ENCODE peak calls at places on chromosomes 7 and 10, in six cellular contexts. One of them, this sample, is unnamed.

GRCh38 chr7:51011710-51012350 is 229.1 kb upstream of the GRB10 start:
- DNase-seq in Daoy: no peak
- DNase-seq in activated CD8-positive, alpha-beta memory T cell treated with anti-CD3 and anti-CD28 coated beads for 48 hours: no peak
- DNase-seq in endothelial cell: no peak
- DNase-seq in stimulated activated CD4-positive, alpha-beta T cell treated with anti-CD3 and anti-CD28 coated beads, Interleukin-12 subunit alpha, Interleukin-12 subunit beta, amount 100 ng/mL, for 4 hours: no peak
- DNase-seq in adrenal gland: no peak
- DNase-seq in this sample: no peak

GRCh38 chr10:101145750-101146391 is 14.8 kb downstream of the TLX1 start:
- DNase-seq in Daoy: no peak
- DNase-seq in activated CD8-positive, alpha-beta memory T cell treated with anti-CD3 and anti-CD28 coated beads for 48 hours: no peak
- DNase-seq in endothelial cell: no peak
- DNase-seq in stimulated activated CD4-positive, alpha-beta T cell treated with anti-CD3 and anti-CD28 coated beads, Interleukin-12 subunit alpha, Interleukin-12 subunit beta, amount 100 ng/mL, for 4 hours: no peak
- DNase-seq in adrenal gland: no peak
- DNase-seq in this sample: no peak

GRCh38 chr7:116786791-116787443 is 75.5 kb upstream of the CAPZA2 start:
- DNase-seq in Daoy: peak
- DNase-seq in activated CD8-positive, alpha-beta memory T cell treated with anti-CD3 and anti-CD28 coated beads for 48 hours: no peak
- DNase-seq in endothelial cell: peak
- DNase-seq in stimulated activated CD4-positive, alpha-beta T cell treated with anti-CD3 and anti-CD28 coated beads, Interleukin-12 subunit alpha, Interleukin-12 subunit beta, amount 100 ng/mL, for 4 hours: no peak
- DNase-seq in adrenal gland: no peak
- DNase-seq in this sample: no peak

GRCh38 chr7:20745716-20746115 is 41.0 kb downstream of the SP8 start:
- DNase-seq in Daoy: no peak
- DNase-seq in activated CD8-positive, alpha-beta memory T cell treated with anti-CD3 and anti-CD28 coated beads for 48 hours: no peak
- DNase-seq in endothelial cell: no peak
- DNase-seq in stimulated activated CD4-positive, alpha-beta T cell treated with anti-CD3 and anti-CD28 coated beads, Interleukin-12 subunit alpha, Interleukin-12 subunit beta, amount 100 ng/mL, for 4 hours: no peak
- DNase-seq in adrenal gland: no peak
- DNase-seq in this sample: no peak

GRCh38 chr10:25388862-25389206 is 214.0 kb downstream of the GPR158 start:
- DNase-seq in Daoy: no peak
- DNase-seq in activated CD8-positive, alpha-beta memory T cell treated with anti-CD3 and anti-CD28 coated beads for 48 hours: no peak
- DNase-seq in endothelial cell: no peak
- DNase-seq in stimulated activated CD4-positive, alpha-beta T cell treated with anti-CD3 and anti-CD28 coated beads, Interleukin-12 subunit alpha, Interleukin-12 subunit beta, amount 100 ng/mL, for 4 hours: no peak
- DNase-seq in adrenal gland: no peak
- DNase-seq in this sample: no peak

GRCh38 chr10:4013651-4014085 is 228.7 kb upstream of the KLF6 start:
- DNase-seq in Daoy: no peak
- DNase-seq in activated CD8-positive, alpha-beta memory T cell treated with anti-CD3 and anti-CD28 coated beads for 48 hours: peak
- DNase-seq in endothelial cell: no peak
- DNase-seq in stimulated activated CD4-positive, alpha-beta T cell treated with anti-CD3 and anti-CD28 coated beads, Interleukin-12 subunit alpha, Interleukin-12 subunit beta, amount 100 ng/mL, for 4 hours: peak
- DNase-seq in adrenal gland: no peak
- DNase-seq in this sample: no peak

GRCh38 chr10:87734987-87735827 is 75.5 kb downstream of the PAPSS2 start:
- DNase-seq in Daoy: peak
- DNase-seq in activated CD8-positive, alpha-beta memory T cell treated with anti-CD3 and anti-CD28 coated beads for 48 hours: no peak
- DNase-seq in endothelial cell: peak
- DNase-seq in stimulated activated CD4-positive, alpha-beta T cell treated with anti-CD3 and anti-CD28 coated beads, Interleukin-12 subunit alpha, Interleukin-12 subunit beta, amount 100 ng/mL, for 4 hours: no peak
- DNase-seq in adrenal gland: no peak
- DNase-seq in this sample: no peak

GRCh38 chr7:90766814-90767564 is 170.9 kb downstream of the CDK14 start:
- DNase-seq in Daoy: peak
- DNase-seq in activated CD8-positive, alpha-beta memory T cell treated with anti-CD3 and anti-CD28 coated beads for 48 hours: no peak
- DNase-seq in endothelial cell: no peak
- DNase-seq in stimulated activated CD4-positive, alpha-beta T cell treated with anti-CD3 and anti-CD28 coated beads, Interleukin-12 subunit alpha, Interleukin-12 subunit beta, amount 100 ng/mL, for 4 hours: no peak
- DNase-seq in adrenal gland: no peak
- DNase-seq in this sample: no peak

GRCh38 chr7:14740606-14741005 is 161.9 kb downstream of the DGKB start:
- DNase-seq in Daoy: no peak
- DNase-seq in activated CD8-positive, alpha-beta memory T cell treated with anti-CD3 and anti-CD28 coated beads for 48 hours: no peak
- DNase-seq in endothelial cell: no peak
- DNase-seq in stimulated activated CD4-positive, alpha-beta T cell treated with anti-CD3 and anti-CD28 coated beads, Interleukin-12 subunit alpha, Interleukin-12 subunit beta, amount 100 ng/mL, for 4 hours: no peak
- DNase-seq in adrenal gland: no peak
- DNase-seq in this sample: no peak

GRCh38 chr10:15220426-15220825 is 51.9 kb upstream of the NMT2 start:
- DNase-seq in Daoy: no peak
- DNase-seq in activated CD8-positive, alpha-beta memory T cell treated with anti-CD3 and anti-CD28 coated beads for 48 hours: no peak
- DNase-seq in endothelial cell: no peak
- DNase-seq in stimulated activated CD4-positive, alpha-beta T cell treated with anti-CD3 and anti-CD28 coated beads, Interleukin-12 subunit alpha, Interleukin-12 subunit beta, amount 100 ng/mL, for 4 hours: no peak
- DNase-seq in adrenal gland: no peak
- DNase-seq in this sample: no peak

GRCh38 chr7:75038508-75038907 is 35.1 kb downstream of the RCC1L start:
- DNase-seq in Daoy: no peak
- DNase-seq in activated CD8-positive, alpha-beta memory T cell treated with anti-CD3 and anti-CD28 coated beads for 48 hours: no peak
- DNase-seq in endothelial cell: peak
- DNase-seq in stimulated activated CD4-positive, alpha-beta T cell treated with anti-CD3 and anti-CD28 coated beads, Interleukin-12 subunit alpha, Interleukin-12 subunit beta, amount 100 ng/mL, for 4 hours: no peak
- DNase-seq in adrenal gland: no peak
- DNase-seq in this sample: no peak

GRCh38 chr7:526474-527034 is 6.9 kb upstream of the PDGFA start:
- DNase-seq in Daoy: no peak
- DNase-seq in activated CD8-positive, alpha-beta memory T cell treated with anti-CD3 and anti-CD28 coated beads for 48 hours: no peak
- DNase-seq in endothelial cell: no peak
- DNase-seq in stimulated activated CD4-positive, alpha-beta T cell treated with anti-CD3 and anti-CD28 coated beads, Interleukin-12 subunit alpha, Interleukin-12 subunit beta, amount 100 ng/mL, for 4 hours: no peak
- DNase-seq in adrenal gland: no peak
- DNase-seq in this sample: no peak

GRCh38 chr7:53904355-53904754 is 637.8 kb upstream of the VSTM2A start:
- DNase-seq in Daoy: no peak
- DNase-seq in activated CD8-positive, alpha-beta memory T cell treated with anti-CD3 and anti-CD28 coated beads for 48 hours: no peak
- DNase-seq in endothelial cell: no peak
- DNase-seq in stimulated activated CD4-positive, alpha-beta T cell treated with anti-CD3 and anti-CD28 coated beads, Interleukin-12 subunit alpha, Interleukin-12 subunit beta, amount 100 ng/mL, for 4 hours: no peak
- DNase-seq in adrenal gland: no peak
- DNase-seq in this sample: no peak

GRCh38 chr7:123871998-123872867 is 27.3 kb downstream of the HYAL4 start:
- DNase-seq in Daoy: peak
- DNase-seq in activated CD8-positive, alpha-beta memory T cell treated with anti-CD3 and anti-CD28 coated beads for 48 hours: no peak
- DNase-seq in endothelial cell: peak
- DNase-seq in stimulated activated CD4-positive, alpha-beta T cell treated with anti-CD3 and anti-CD28 coated beads, Interleukin-12 subunit alpha, Interleukin-12 subunit beta, amount 100 ng/mL, for 4 hours: peak
- DNase-seq in adrenal gland: peak
- DNase-seq in this sample: peak

GRCh38 chr10:45377858-45378257 is 3.8 kb downstream of the ALOX5 start:
- DNase-seq in Daoy: no peak
- DNase-seq in activated CD8-positive, alpha-beta memory T cell treated with anti-CD3 and anti-CD28 coated beads for 48 hours: no peak
- DNase-seq in endothelial cell: no peak
- DNase-seq in stimulated activated CD4-positive, alpha-beta T cell treated with anti-CD3 and anti-CD28 coated beads, Interleukin-12 subunit alpha, Interleukin-12 subunit beta, amount 100 ng/mL, for 4 hours: no peak
- DNase-seq in adrenal gland: no peak
- DNase-seq in this sample: no peak

GRCh38 chr7:87216701-87217508 is 2.6 kb downstream of the TMEM243 start:
- DNase-seq in Daoy: no peak
- DNase-seq in activated CD8-positive, alpha-beta memory T cell treated with anti-CD3 and anti-CD28 coated beads for 48 hours: no peak
- DNase-seq in endothelial cell: no peak
- DNase-seq in stimulated activated CD4-positive, alpha-beta T cell treated with anti-CD3 and anti-CD28 coated beads, Interleukin-12 subunit alpha, Interleukin-12 subunit beta, amount 100 ng/mL, for 4 hours: no peak
- DNase-seq in adrenal gland: no peak
- DNase-seq in this sample: peak

GRCh38 chr7:81469299-81470083 is 300.4 kb downstream of the HGF start:
- DNase-seq in Daoy: no peak
- DNase-seq in activated CD8-positive, alpha-beta memory T cell treated with anti-CD3 and anti-CD28 coated beads for 48 hours: no peak
- DNase-seq in endothelial cell: no peak
- DNase-seq in stimulated activated CD4-positive, alpha-beta T cell treated with anti-CD3 and anti-CD28 coated beads, Interleukin-12 subunit alpha, Interleukin-12 subunit beta, amount 100 ng/mL, for 4 hours: no peak
- DNase-seq in adrenal gland: no peak
- DNase-seq in this sample: no peak

GRCh38 chr10:123257904-123258303 is 103.7 kb downstream of the BUB3 start:
- DNase-seq in Daoy: no peak
- DNase-seq in activated CD8-positive, alpha-beta memory T cell treated with anti-CD3 and anti-CD28 coated beads for 48 hours: no peak
- DNase-seq in endothelial cell: no peak
- DNase-seq in stimulated activated CD4-positive, alpha-beta T cell treated with anti-CD3 and anti-CD28 coated beads, Interleukin-12 subunit alpha, Interleukin-12 subunit beta, amount 100 ng/mL, for 4 hours: no peak
- DNase-seq in adrenal gland: no peak
- DNase-seq in this sample: no peak

GRCh38 chr7:155431231-155431630 is 26.7 kb upstream of the EN2 start:
- DNase-seq in Daoy: no peak
- DNase-seq in activated CD8-positive, alpha-beta memory T cell treated with anti-CD3 and anti-CD28 coated beads for 48 hours: no peak
- DNase-seq in endothelial cell: no peak
- DNase-seq in stimulated activated CD4-positive, alpha-beta T cell treated with anti-CD3 and anti-CD28 coated beads, Interleukin-12 subunit alpha, Interleukin-12 subunit beta, amount 100 ng/mL, for 4 hours: no peak
- DNase-seq in adrenal gland: no peak
- DNase-seq in this sample: no peak

GRCh38 chr10:131002031-131002861 is 309.3 kb downstream of the TCERG1L start:
- DNase-seq in Daoy: no peak
- DNase-seq in activated CD8-positive, alpha-beta memory T cell treated with anti-CD3 and anti-CD28 coated beads for 48 hours: no peak
- DNase-seq in endothelial cell: no peak
- DNase-seq in stimulated activated CD4-positive, alpha-beta T cell treated with anti-CD3 and anti-CD28 coated beads, Interleukin-12 subunit alpha, Interleukin-12 subunit beta, amount 100 ng/mL, for 4 hours: no peak
- DNase-seq in adrenal gland: no peak
- DNase-seq in this sample: no peak

GRCh38 chr7:100475549-100475948 is 3.5 kb downstream of the TSC22D4 start:
- DNase-seq in Daoy: no peak
- DNase-seq in activated CD8-positive, alpha-beta memory T cell treated with anti-CD3 and anti-CD28 coated beads for 48 hours: no peak
- DNase-seq in endothelial cell: no peak
- DNase-seq in stimulated activated CD4-positive, alpha-beta T cell treated with anti-CD3 and anti-CD28 coated beads, Interleukin-12 subunit alpha, Interleukin-12 subunit beta, amount 100 ng/mL, for 4 hours: peak
- DNase-seq in adrenal gland: no peak
- DNase-seq in this sample: peak

GRCh38 chr10:59970396-59971368 is 64.3 kb upstream of the CCDC6 start:
- DNase-seq in Daoy: no peak
- DNase-seq in activated CD8-positive, alpha-beta memory T cell treated with anti-CD3 and anti-CD28 coated beads for 48 hours: no peak
- DNase-seq in endothelial cell: no peak
- DNase-seq in stimulated activated CD4-positive, alpha-beta T cell treated with anti-CD3 and anti-CD28 coated beads, Interleukin-12 subunit alpha, Interleukin-12 subunit beta, amount 100 ng/mL, for 4 hours: no peak
- DNase-seq in adrenal gland: no peak
- DNase-seq in this sample: no peak

GRCh38 chr7:5426226-5426475 is 2.5 kb upstream of the TNRC18 start:
- DNase-seq in Daoy: no peak
- DNase-seq in activated CD8-positive, alpha-beta memory T cell treated with anti-CD3 and anti-CD28 coated beads for 48 hours: no peak
- DNase-seq in endothelial cell: no peak
- DNase-seq in stimulated activated CD4-positive, alpha-beta T cell treated with anti-CD3 and anti-CD28 coated beads, Interleukin-12 subunit alpha, Interleukin-12 subunit beta, amount 100 ng/mL, for 4 hours: no peak
- DNase-seq in adrenal gland: peak
- DNase-seq in this sample: no peak

GRCh38 chr10:122362621-122363020 is 11.9 kb upstream of the PLEKHA1 start:
- DNase-seq in Daoy: peak
- DNase-seq in activated CD8-positive, alpha-beta memory T cell treated with anti-CD3 and anti-CD28 coated beads for 48 hours: no peak
- DNase-seq in endothelial cell: no peak
- DNase-seq in stimulated activated CD4-positive, alpha-beta T cell treated with anti-CD3 and anti-CD28 coated beads, Interleukin-12 subunit alpha, Interleukin-12 subunit beta, amount 100 ng/mL, for 4 hours: no peak
- DNase-seq in adrenal gland: no peak
- DNase-seq in this sample: no peak

GRCh38 chr7:84291756-84292155 is 97.2 kb upstream of the SEMA3A start:
- DNase-seq in Daoy: no peak
- DNase-seq in activated CD8-positive, alpha-beta memory T cell treated with anti-CD3 and anti-CD28 coated beads for 48 hours: no peak
- DNase-seq in endothelial cell: no peak
- DNase-seq in stimulated activated CD4-positive, alpha-beta T cell treated with anti-CD3 and anti-CD28 coated beads, Interleukin-12 subunit alpha, Interleukin-12 subunit beta, amount 100 ng/mL, for 4 hours: no peak
- DNase-seq in adrenal gland: no peak
- DNase-seq in this sample: no peak

GRCh38 chr10:130464426-130464825 is 328.2 kb downstream of the GLRX3 start:
- DNase-seq in Daoy: no peak
- DNase-seq in activated CD8-positive, alpha-beta memory T cell treated with anti-CD3 and anti-CD28 coated beads for 48 hours: no peak
- DNase-seq in endothelial cell: no peak
- DNase-seq in stimulated activated CD4-positive, alpha-beta T cell treated with anti-CD3 and anti-CD28 coated beads, Interleukin-12 subunit alpha, Interleukin-12 subunit beta, amount 100 ng/mL, for 4 hours: no peak
- DNase-seq in adrenal gland: no peak
- DNase-seq in this sample: no peak

GRCh38 chr10:35025916-35026315 is 64.2 kb downstream of the CUL2 start:
- DNase-seq in Daoy: no peak
- DNase-seq in activated CD8-positive, alpha-beta memory T cell treated with anti-CD3 and anti-CD28 coated beads for 48 hours: no peak
- DNase-seq in endothelial cell: no peak
- DNase-seq in stimulated activated CD4-positive, alpha-beta T cell treated with anti-CD3 and anti-CD28 coated beads, Interleukin-12 subunit alpha, Interleukin-12 subunit beta, amount 100 ng/mL, for 4 hours: no peak
- DNase-seq in adrenal gland: no peak
- DNase-seq in this sample: no peak

GRCh38 chr10:124453965-124454610 is 4.3 kb upstream of the NKX1-2 start:
- DNase-seq in Daoy: no peak
- DNase-seq in activated CD8-positive, alpha-beta memory T cell treated with anti-CD3 and anti-CD28 coated beads for 48 hours: no peak
- DNase-seq in endothelial cell: no peak
- DNase-seq in stimulated activated CD4-positive, alpha-beta T cell treated with anti-CD3 and anti-CD28 coated beads, Interleukin-12 subunit alpha, Interleukin-12 subunit beta, amount 100 ng/mL, for 4 hours: no peak
- DNase-seq in adrenal gland: no peak
- DNase-seq in this sample: no peak

GRCh38 chr7:140518370-140519006 is 39.2 kb upstream of the MKRN1 start:
- DNase-seq in Daoy: no peak
- DNase-seq in activated CD8-positive, alpha-beta memory T cell treated with anti-CD3 and anti-CD28 coated beads for 48 hours: no peak
- DNase-seq in endothelial cell: no peak
- DNase-seq in stimulated activated CD4-positive, alpha-beta T cell treated with anti-CD3 and anti-CD28 coated beads, Interleukin-12 subunit alpha, Interleukin-12 subunit beta, amount 100 ng/mL, for 4 hours: no peak
- DNase-seq in adrenal gland: no peak
- DNase-seq in this sample: no peak

This sample was measured in activated naive CD4-positive, alpha-beta T cell treated with anti-CD3 and anti-CD28 coated beads, Interleukin-2, amount 50 U/mL, for 16 hours.